ENCODE peak calls at places on chromosomes 11 and 22, in eight cellular contexts. One of them, this sample, is unnamed.

GRCh38 chr11:114138411-114138810 is 78.9 kb downstream of the ZBTB16 start:
- DNase-seq in HFF-Myc: no peak
- DNase-seq in kidney epithelial cell: no peak
- DNase-seq in cardiac muscle cell: no peak
- DNase-seq in fibroblast of villous mesenchyme: no peak
- DNase-seq in brain microvascular endothelial cell: no peak
- DNase-seq in choroid plexus epithelial cell: no peak
- DNase-seq in stomach: no peak
- DNase-seq in this sample: no peak

GRCh38 chr11:14451825-14452224 is 47.8 kb downstream of the COPB1 start:
- DNase-seq in HFF-Myc: no peak
- DNase-seq in kidney epithelial cell: no peak
- DNase-seq in cardiac muscle cell: no peak
- DNase-seq in fibroblast of villous mesenchyme: no peak
- DNase-seq in brain microvascular endothelial cell: peak; percentile 48
- DNase-seq in choroid plexus epithelial cell: no peak
- DNase-seq in stomach: no peak
- DNase-seq in this sample: no peak

GRCh38 chr11:75440960-75441803 is 8.2 kb upstream of the KLHL35 start:
- DNase-seq in HFF-Myc: no peak
- DNase-seq in kidney epithelial cell: no peak
- DNase-seq in cardiac muscle cell: no peak
- DNase-seq in fibroblast of villous mesenchyme: no peak
- DNase-seq in brain microvascular endothelial cell: no peak
- DNase-seq in choroid plexus epithelial cell: no peak
- DNase-seq in stomach: no peak
- DNase-seq in this sample: no peak

GRCh38 chr11:132123854-132124835 is 753.7 kb downstream of the NTM start:
- DNase-seq in HFF-Myc: no peak
- DNase-seq in kidney epithelial cell: no peak
- DNase-seq in cardiac muscle cell: no peak
- DNase-seq in fibroblast of villous mesenchyme: no peak
- DNase-seq in brain microvascular endothelial cell: no peak
- DNase-seq in choroid plexus epithelial cell: no peak
- DNase-seq in stomach: no peak
- DNase-seq in this sample: no peak

GRCh38 chr11:94897330-94897768 is 76.0 kb downstream of the CWC15 start:
- DNase-seq in HFF-Myc: peak; percentile 32
- DNase-seq in kidney epithelial cell: no peak
- DNase-seq in cardiac muscle cell: peak; percentile 67
- DNase-seq in fibroblast of villous mesenchyme: peak; percentile 69
- DNase-seq in brain microvascular endothelial cell: peak; percentile 59
- DNase-seq in choroid plexus epithelial cell: peak; percentile 79
- DNase-seq in stomach: peak; percentile 67
- DNase-seq in this sample: peak; percentile 63

GRCh38 chr11:112506852-112507251 is 246.2 kb upstream of the PLET1 start:
- DNase-seq in HFF-Myc: no peak
- DNase-seq in kidney epithelial cell: no peak
- DNase-seq in cardiac muscle cell: no peak
- DNase-seq in fibroblast of villous mesenchyme: no peak
- DNase-seq in brain microvascular endothelial cell: no peak
- DNase-seq in choroid plexus epithelial cell: no peak
- DNase-seq in stomach: no peak
- DNase-seq in this sample: no peak

GRCh38 chr11:123129920-123130319 is 65.1 kb downstream of the CLMP start:
- DNase-seq in HFF-Myc: no peak
- DNase-seq in kidney epithelial cell: no peak
- DNase-seq in cardiac muscle cell: no peak
- DNase-seq in fibroblast of villous mesenchyme: peak; percentile 69
- DNase-seq in brain microvascular endothelial cell: peak; percentile 11
- DNase-seq in choroid plexus epithelial cell: peak; percentile 67
- DNase-seq in stomach: no peak
- DNase-seq in this sample: no peak

GRCh38 chr11:17915500-17916143 is 97.2 kb downstream of the SERGEF start:
- DNase-seq in HFF-Myc: no peak
- DNase-seq in kidney epithelial cell: no peak
- DNase-seq in cardiac muscle cell: no peak
- DNase-seq in fibroblast of villous mesenchyme: no peak
- DNase-seq in brain microvascular endothelial cell: no peak
- DNase-seq in choroid plexus epithelial cell: no peak
- DNase-seq in stomach: no peak
- DNase-seq in this sample: no peak

GRCh38 chr22:22921575-22921974 is 34.0 kb downstream of the IGLL5 start:
- DNase-seq in HFF-Myc: no peak
- DNase-seq in kidney epithelial cell: no peak
- DNase-seq in cardiac muscle cell: no peak
- DNase-seq in fibroblast of villous mesenchyme: no peak
- DNase-seq in brain microvascular endothelial cell: no peak
- DNase-seq in choroid plexus epithelial cell: no peak
- DNase-seq in stomach: no peak
- DNase-seq in this sample: no peak

DNA sequence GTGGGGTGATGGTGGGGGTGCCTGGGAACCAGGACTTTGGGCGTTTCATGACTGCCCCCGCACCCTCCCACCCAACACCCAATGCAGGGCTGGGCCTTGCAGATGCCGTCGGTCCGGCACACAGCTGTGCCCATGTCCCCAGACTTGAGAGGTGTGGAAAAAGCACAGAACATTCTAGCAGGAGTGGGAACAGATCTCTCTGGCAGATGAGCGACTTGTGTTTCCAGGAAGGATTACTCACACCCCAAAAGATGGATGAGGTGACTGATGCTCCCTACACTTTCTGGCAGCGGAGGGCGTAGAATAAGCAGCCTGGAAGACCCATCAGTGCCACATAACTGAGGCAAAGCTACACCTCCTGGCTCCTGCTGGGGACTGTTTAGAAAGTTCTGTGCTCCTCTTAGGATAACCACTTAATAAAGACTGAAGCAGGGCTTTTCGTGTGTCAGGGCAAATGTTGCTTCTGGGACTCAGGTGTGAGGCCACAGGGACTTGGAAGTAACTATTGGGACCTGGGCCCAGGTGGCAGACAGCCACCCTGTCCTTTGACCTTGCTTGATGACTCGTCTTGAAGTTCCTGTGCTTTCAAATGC is 24.2 kb downstream of the FBLN1 start:
- DNase-seq in HFF-Myc: no peak
- DNase-seq in kidney epithelial cell: no peak
- DNase-seq in cardiac muscle cell: no peak
- DNase-seq in fibroblast of villous mesenchyme: no peak
- DNase-seq in brain microvascular endothelial cell: no peak
- DNase-seq in choroid plexus epithelial cell: no peak
- DNase-seq in stomach: no peak
- DNase-seq in this sample: no peak
- TF ChIP-seq CTCF in HFF-Myc: no peak
- TF ChIP-seq CTCF in kidney epithelial cell: no peak
- TF ChIP-seq CTCF in cardiac muscle cell: no peak
- TF ChIP-seq CTCF in fibroblast of villous mesenchyme: no peak
- TF ChIP-seq CTCF in brain microvascular endothelial cell: no peak
- TF ChIP-seq CTCF in choroid plexus epithelial cell: no peak
- TF ChIP-seq CTCF in stomach: no peak
- TF ChIP-seq CTCF in this sample: no peak

DNA sequence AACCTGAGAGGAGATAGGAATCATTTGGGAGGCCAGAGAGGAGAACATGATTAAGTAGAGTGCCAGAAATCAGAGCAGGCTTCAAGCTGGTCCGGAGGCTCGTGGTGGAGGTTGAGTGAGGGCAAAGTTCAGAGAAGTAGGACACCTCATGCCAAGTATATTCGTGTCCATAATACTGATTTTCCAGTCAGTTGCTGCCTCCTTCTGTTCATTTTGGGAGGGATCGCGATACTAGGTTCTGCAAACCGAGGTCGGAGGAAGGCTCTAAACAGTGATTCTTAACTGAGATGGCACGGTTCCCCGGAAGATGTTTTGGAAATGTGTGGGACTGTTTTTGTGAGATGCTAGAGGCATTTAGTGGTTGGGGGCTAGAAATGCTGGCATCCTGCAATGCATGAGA is 13.6 kb upstream of the CD3E start:
- DNase-seq in HFF-Myc: no peak
- DNase-seq in kidney epithelial cell: no peak
- DNase-seq in cardiac muscle cell: peak; percentile 19
- DNase-seq in fibroblast of villous mesenchyme: no peak
- DNase-seq in brain microvascular endothelial cell: no peak
- DNase-seq in choroid plexus epithelial cell: peak; percentile 11
- DNase-seq in stomach: peak; percentile 45
- DNase-seq in this sample: no peak
- TF ChIP-seq CTCF in HFF-Myc: no peak
- TF ChIP-seq CTCF in kidney epithelial cell: peak; percentile 40
- TF ChIP-seq CTCF in cardiac muscle cell: peak; percentile 28
- TF ChIP-seq CTCF in fibroblast of villous mesenchyme: peak; percentile 20
- TF ChIP-seq CTCF in brain microvascular endothelial cell: no peak
- TF ChIP-seq CTCF in choroid plexus epithelial cell: peak; percentile 23
- TF ChIP-seq CTCF in stomach: peak; percentile 81
- TF ChIP-seq CTCF in this sample: no peak

GRCh38 chr11:86291466-86292262 is 10.4 kb upstream of the HIKESHI start:
- DNase-seq in HFF-Myc: peak; percentile 41
- DNase-seq in kidney epithelial cell: peak; percentile 18
- DNase-seq in cardiac muscle cell: peak; percentile 64
- DNase-seq in fibroblast of villous mesenchyme: peak; percentile 49
- DNase-seq in brain microvascular endothelial cell: peak; percentile 27
- DNase-seq in choroid plexus epithelial cell: peak; percentile 55
- DNase-seq in stomach: peak; percentile 47
- DNase-seq in this sample: no peak
- TF ChIP-seq CTCF in HFF-Myc: peak; percentile 71
- TF ChIP-seq CTCF in kidney epithelial cell: peak; percentile 74
- TF ChIP-seq CTCF in cardiac muscle cell: peak; percentile 66
- TF ChIP-seq CTCF in fibroblast of villous mesenchyme: peak; percentile 71
- TF ChIP-seq CTCF in brain microvascular endothelial cell: peak; percentile 82
- TF ChIP-seq CTCF in choroid plexus epithelial cell: peak; percentile 77
- TF ChIP-seq CTCF in stomach: peak; percentile 59
- TF ChIP-seq CTCF in this sample: peak; percentile 81

GRCh38 chr11:27158763-27159679 is 118.4 kb downstream of the BBOX1 start:
- DNase-seq in HFF-Myc: peak; percentile 73
- DNase-seq in kidney epithelial cell: peak; percentile 29
- DNase-seq in cardiac muscle cell: peak; percentile 71
- DNase-seq in fibroblast of villous mesenchyme: peak; percentile 84
- DNase-seq in brain microvascular endothelial cell: peak; percentile 90
- DNase-seq in choroid plexus epithelial cell: peak; percentile 90
- DNase-seq in stomach: peak; percentile 43
- DNase-seq in this sample: no peak
- TF ChIP-seq CTCF in HFF-Myc: peak; percentile 74
- TF ChIP-seq CTCF in kidney epithelial cell: peak; percentile 75
- TF ChIP-seq CTCF in cardiac muscle cell: peak; percentile 77
- TF ChIP-seq CTCF in fibroblast of villous mesenchyme: peak; percentile 84
- TF ChIP-seq CTCF in brain microvascular endothelial cell: peak; percentile 82
- TF ChIP-seq CTCF in choroid plexus epithelial cell: peak; percentile 85
- TF ChIP-seq CTCF in stomach: peak; percentile 74
- TF ChIP-seq CTCF in this sample: peak; percentile 71

GRCh38 chr11:9861860-9862725 is 198.2 kb downstream of the SWAP70 start:
- DNase-seq in HFF-Myc: peak; percentile 73
- DNase-seq in kidney epithelial cell: peak; percentile 23
- DNase-seq in cardiac muscle cell: peak; percentile 60
- DNase-seq in fibroblast of villous mesenchyme: peak; percentile 74
- DNase-seq in brain microvascular endothelial cell: peak; percentile 82
- DNase-seq in choroid plexus epithelial cell: peak; percentile 95
- DNase-seq in stomach: peak; percentile 47
- DNase-seq in this sample: no peak
- TF ChIP-seq CTCF in HFF-Myc: peak; percentile 77
- TF ChIP-seq CTCF in kidney epithelial cell: peak; percentile 73
- TF ChIP-seq CTCF in cardiac muscle cell: peak; percentile 77
- TF ChIP-seq CTCF in fibroblast of villous mesenchyme: peak; percentile 80
- TF ChIP-seq CTCF in brain microvascular endothelial cell: peak; percentile 89
- TF ChIP-seq CTCF in choroid plexus epithelial cell: peak; percentile 93
- TF ChIP-seq CTCF in stomach: peak; percentile 40
- TF ChIP-seq CTCF in this sample: peak; percentile 52

DNA sequence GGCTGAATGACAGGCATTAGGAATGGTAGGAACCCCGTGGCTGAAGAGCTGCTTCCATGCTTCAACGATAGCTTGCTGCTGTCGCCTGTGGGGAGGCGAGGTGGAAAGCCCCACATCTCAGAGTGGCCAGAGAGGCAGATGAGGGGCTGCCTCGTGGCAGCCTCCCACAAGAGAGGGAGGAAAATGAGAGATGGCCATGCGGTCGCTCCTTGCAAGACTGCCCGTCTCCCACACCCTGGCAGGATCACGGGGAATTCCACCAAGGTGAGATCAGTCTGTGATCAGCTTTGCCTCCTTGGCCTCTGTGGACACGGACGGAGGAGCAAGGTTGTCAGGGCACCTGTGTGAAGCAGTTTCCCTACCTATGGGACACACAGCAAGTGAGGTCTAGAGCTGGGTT is 3.0 kb downstream of the CRYBA4 start:
- DNase-seq in HFF-Myc: no peak
- DNase-seq in kidney epithelial cell: no peak
- DNase-seq in cardiac muscle cell: no peak
- DNase-seq in fibroblast of villous mesenchyme: no peak
- DNase-seq in brain microvascular endothelial cell: no peak
- DNase-seq in choroid plexus epithelial cell: no peak
- DNase-seq in stomach: no peak
- DNase-seq in this sample: no peak
- TF ChIP-seq CTCF in HFF-Myc: no peak
- TF ChIP-seq CTCF in kidney epithelial cell: no peak
- TF ChIP-seq CTCF in cardiac muscle cell: no peak
- TF ChIP-seq CTCF in fibroblast of villous mesenchyme: no peak
- TF ChIP-seq CTCF in brain microvascular endothelial cell: no peak
- TF ChIP-seq CTCF in choroid plexus epithelial cell: no peak
- TF ChIP-seq CTCF in stomach: no peak
- TF ChIP-seq CTCF in this sample: no peak